ENCODE peak calls at places on chromosomes 13 and 19, in six cellular contexts. R is suprapubic skin; B is uterus; F is NT2/D1; Y is psoas muscle; Q is CD8-positive, alpha-beta T cell. G is an unnamed sample.
A peak's percentile ranks its signal among the peaks of the same experiment; 100 is the strongest.

GRCh38 chr19:48619692-48620565 is 623 bp downstream of the SPHK2 start:
- DNase-seq in Q (no peak), Y (no peak), F (no peak), B (no peak), R (no peak), G (no peak)

GRCh38 chr13:19596960-19597361 is 35.6 kb upstream of the TPTE2 start:
- DNase-seq in Y (no peak), Q (no peak), F (no peak), B (no peak), R (no peak), G (no peak)

GRCh38 chr13:67226686-67227085 is 3.5 kb downstream of the PCDH9 start:
- DNase-seq in R (no peak), F (no peak), Q (no peak), B (no peak), Y (no peak), G (no peak)

GRCh38 chr19:17333611-17334413 is 843 bp downstream of the ANO8 start:
- DNase-seq in Y (no peak), B (no peak), Q (peak; percentile 66), R (peak; percentile 76), F (no peak), G (no peak)

GRCh38 chr19:46882034-46882433 is 21.2 kb downstream of the ARHGAP35 start:
- DNase-seq in Q (no peak), B (no peak), Y (no peak), R (no peak), F (no peak), G (no peak)

GRCh38 chr19:40302224-40303011 is 17.3 kb upstream of the AKT2 start:
- DNase-seq in F (no peak), R (peak; percentile 26), Y (no peak), B (no peak), Q (no peak), G (no peak)

GRCh38 chr19:56864443-56865125 is 24.1 kb upstream of the PEG3 start:
- DNase-seq in B (no peak), R (no peak), Q (no peak), F (no peak), Y (no peak), G (no peak)

GRCh38 chr19:28715157-28715556 is 497.8 kb downstream of the UQCRFS1 start:
- DNase-seq in R (no peak), Q (no peak), Y (no peak), F (no peak), B (no peak), G (no peak)

GRCh38 chr19:48169585-48169973 is 565 bp downstream of the LIG1 start:
- DNase-seq in Q (peak; percentile 94), F (peak; percentile 32), B (peak; percentile 71), R (peak; percentile 89), Y (peak; percentile 68), G (peak; percentile 69)

GRCh38 chr19:18596752-18597157 is 8.2 kb downstream of the REX1BD start:
- DNase-seq in F (no peak), Q (no peak), Y (no peak), B (peak; percentile 41), R (peak; percentile 69), G (no peak)

GRCh38 chr13:45402641-45403040 is 15.5 kb downstream of the SLC25A30 start:
- DNase-seq in Q (no peak), F (no peak), B (no peak), Y (no peak), R (no peak), G (no peak)

GRCh38 chr13:92896842-92897241 is 329.8 kb upstream of the GPC6 start:
- DNase-seq in R (no peak), Q (no peak), B (no peak), F (peak; percentile 20), Y (no peak), G (no peak)

GRCh38 chr13:21043898-21044297 is 17.5 kb downstream of the LATS2 start:
- DNase-seq in Q (no peak), R (no peak), Y (no peak), B (no peak), F (no peak), G (no peak)

GRCh38 chr19:1567116-1567847 is 843 bp downstream of the MEX3D start:
- DNase-seq in F (no peak), Y (no peak), Q (no peak), B (peak; percentile 43), R (no peak), G (no peak)

GRCh38 chr13:27622102-27622820 is 569 bp downstream of the POLR1D start:
- DNase-seq in Y (no peak), R (no peak), Q (no peak), B (no peak), F (no peak), G (no peak)

GRCh38 chr19:22607653-22608430 is 26.3 kb upstream of the ZNF492 start:
- DNase-seq in Y (no peak), Q (no peak), B (no peak), F (no peak), R (no peak), G (no peak)
- H3K9me3 ChIP-seq in Y (no peaks in the 10 kb centered on the region), Q (no peaks in the 10 kb centered on the region), B (no peaks in the 10 kb centered on the region), F (no peaks in the 10 kb centered on the region), R (no peaks in the 10 kb centered on the region), G (no peaks in the 10 kb centered on the region)

GRCh38 chr19:19711934-19712828 is 20.7 kb downstream of the ZNF14 start:
- DNase-seq in R (no peak), Y (no peak), F (no peak), B (no peak), Q (no peak), G (no peak)

GRCh38 chr19:19711306-19711933 is 21.5 kb downstream of the ZNF14 start:
- DNase-seq in Q (no peak), R (no peak), Y (no peak), B (no peak), F (no peak), G (no peak)

GRCh38 chr19:19704836-19705235 is 28.1 kb downstream of the ZNF14 start:
- DNase-seq in B (no peak), Y (no peak), R (no peak), Q (no peak), F (no peak), G (no peak)

DNA sequence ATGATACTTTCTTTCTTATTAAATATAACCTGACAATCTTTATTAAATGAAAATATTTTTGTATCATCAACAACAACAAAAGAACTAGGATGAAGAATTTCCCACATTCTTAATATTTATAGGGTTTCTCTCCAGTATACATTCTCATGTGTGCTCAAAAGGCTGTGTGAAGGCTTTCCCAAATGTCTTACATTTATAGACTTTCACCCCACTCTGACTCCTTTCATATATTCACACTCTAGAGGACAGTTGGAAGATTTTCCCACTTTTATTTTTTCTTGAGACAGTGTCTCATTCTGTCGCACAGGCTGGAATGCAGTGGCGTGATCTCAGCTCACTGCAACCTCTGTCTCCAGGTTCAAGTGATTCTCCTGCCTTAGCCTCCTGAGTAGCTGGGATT is 22.4 kb downstream of the ZNF14 start:
- DNase-seq in Y (no peak), B (no peak), Q (no peak), R (no peak), F (no peak), G (no peak)
- H3K9me3 ChIP-seq in Y (peaks cover 91% of the 10 kb centered on the region), B (no peaks in the 10 kb centered on the region), Q (peaks cover 81% of the 10 kb centered on the region), R (peaks cover 95% of the 10 kb centered on the region), F (peaks cover 87% of the 10 kb centered on the region), G (peaks cover 33% of the 10 kb centered on the region)

DNA sequence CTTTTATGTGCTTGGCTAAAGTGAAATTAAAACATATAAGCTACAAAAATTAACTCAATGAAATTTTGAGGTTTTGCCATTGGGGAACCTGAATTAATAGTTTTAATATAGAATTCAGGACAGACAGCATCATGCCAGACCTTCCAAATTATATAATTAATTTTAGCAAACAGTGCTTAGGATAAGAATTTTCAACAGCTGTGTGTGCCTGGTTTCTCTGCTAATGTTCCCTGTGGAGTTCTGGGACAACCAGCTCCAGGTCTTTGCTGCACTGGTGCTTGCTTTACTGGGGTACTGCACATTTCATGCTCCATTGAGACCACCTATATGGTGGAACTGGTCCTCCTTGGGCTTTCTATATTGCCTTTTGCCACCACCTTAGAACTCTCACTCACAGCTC is 199.5 kb downstream of the NDFIP2 start:
- DNase-seq in Y (no peak), Q (no peak), R (no peak), B (no peak), F (no peak), G (no peak)
- H3K9me3 ChIP-seq in Y (no peaks in the 10 kb centered on the region), Q (no peaks in the 10 kb centered on the region), R (no peaks in the 10 kb centered on the region), B (no peaks in the 10 kb centered on the region), F (no peaks in the 10 kb centered on the region), G (no peaks in the 10 kb centered on the region)

GRCh38 chr19:34960103-34960805 is 3.8 kb downstream of the ZNF792 start:
- DNase-seq in F (no peak), Q (no peak), R (no peak), B (no peak), Y (no peak), G (no peak)

GRCh38 chr19:34961775-34962174 is 2.3 kb downstream of the ZNF792 start:
- DNase-seq in Q (no peak), B (no peak), R (no peak), F (no peak), Y (no peak), G (no peak)

GRCh38 chr19:34957830-34958751 is 5.9 kb downstream of the ZNF792 start:
- DNase-seq in Q (no peak), Y (no peak), F (no peak), B (no peak), R (no peak), G (no peak)

GRCh38 chr19:34960940-34961679 is 2.9 kb downstream of the ZNF792 start:
- DNase-seq in Q (no peak), F (no peak), B (no peak), Y (no peak), R (no peak), G (no peak)

DNA sequence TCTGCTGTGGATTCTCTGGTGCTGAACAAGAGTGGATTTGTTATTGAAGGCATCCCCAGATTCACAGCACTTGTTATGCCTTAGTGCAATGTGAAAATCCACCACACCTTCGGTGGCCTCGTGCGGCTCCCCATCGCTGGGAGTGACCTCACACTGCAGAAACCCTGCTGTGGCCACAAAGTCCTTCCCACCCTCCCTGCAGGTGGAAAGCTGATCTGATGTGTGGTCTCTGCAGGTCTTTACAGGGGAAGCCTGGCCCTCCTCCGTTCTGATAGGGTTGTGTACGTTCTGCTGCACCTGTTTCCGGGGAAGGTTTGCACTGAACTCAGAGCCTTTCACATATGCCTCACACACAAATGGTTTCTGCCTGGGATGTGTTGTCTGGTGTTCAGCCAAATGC is 5.0 kb downstream of the ZNF792 start:
- DNase-seq in R (no peak), B (no peak), Y (no peak), F (no peak), Q (no peak), G (no peak)
- H3K9me3 ChIP-seq in R (peaks cover 32% of the 10 kb centered on the region), B (no peaks in the 10 kb centered on the region), Y (peaks cover 55% of the 10 kb centered on the region), F (peaks cover 45% of the 10 kb centered on the region), Q (peaks cover 72% of the 10 kb centered on the region), G (peaks cover 10% of the 10 kb centered on the region)

DNA sequence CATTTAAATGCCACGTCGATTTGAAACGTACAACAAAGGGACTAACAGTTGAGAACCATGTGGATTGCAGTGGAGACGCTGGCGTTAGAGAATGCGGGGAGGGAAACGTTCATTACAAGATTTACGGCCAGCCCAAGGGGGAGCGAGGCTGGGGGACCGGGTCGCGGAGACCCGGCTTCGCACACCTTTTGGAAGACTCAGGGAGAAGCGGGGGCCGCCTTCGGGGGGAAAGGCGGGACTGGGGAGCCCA is 20.8 kb upstream of the OR10H1 start:
- DNase-seq in R (no peak), Y (no peak), F (no peak), B (no peak), Q (no peak), G (no peak)
- H3K9me3 ChIP-seq in R (no peaks in the 10 kb centered on the region), Y (no peaks in the 10 kb centered on the region), F (no peaks in the 10 kb centered on the region), B (no peaks in the 10 kb centered on the region), Q (no peaks in the 10 kb centered on the region), G (no peaks in the 10 kb centered on the region)

DNA sequence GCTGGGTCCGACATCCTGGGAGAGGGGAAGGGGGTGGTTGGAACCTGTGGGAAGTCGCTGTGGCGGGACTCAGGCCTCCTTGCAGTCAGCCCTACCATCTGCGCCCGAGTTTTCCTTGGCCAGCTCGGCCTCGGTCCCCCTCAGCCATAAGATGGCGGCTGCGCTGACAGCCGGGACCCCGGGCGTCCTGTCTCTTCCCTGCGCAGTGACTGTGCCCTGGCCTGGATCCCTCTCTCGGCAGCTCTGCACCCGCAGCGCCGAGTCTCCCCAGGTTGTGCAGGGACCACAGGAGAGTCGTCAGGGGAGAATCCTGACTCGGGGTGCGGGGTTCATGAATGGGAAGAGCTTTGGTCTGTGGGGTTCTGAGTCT is 345 bp downstream of the ZNF257 start:
- DNase-seq in Y (peak; percentile 15), Q (peak; percentile 3), B (peak; percentile 12), R (no peak), F (no peak), G (no peak)
- H3K9me3 ChIP-seq in Y (no peaks in the 10 kb centered on the region), Q (no peaks in the 10 kb centered on the region), B (no peaks in the 10 kb centered on the region), R (peaks cover 4% of the 10 kb centered on the region), F (no peaks in the 10 kb centered on the region), G (peaks cover 27% of the 10 kb centered on the region)

G was measured in esophagus squamous epithelium.